ENCODE peak calls at places on chromosomes 7 and 10, in nine cellular contexts. One of them, this sample, is unnamed.

GRCh38 chr10:21721000-21721670 is 187.1 kb downstream of the MLLT10 start:
- DNase-seq in GM13977: no peak
- DNase-seq in CD8-positive, alpha-beta T cell: no peak
- DNase-seq in kidney epithelial cell: no peak
- DNase-seq in tibial nerve: no peak
- DNase-seq in RWPE1: no peak
- DNase-seq in H9: no peak
- DNase-seq in BE2C: no peak
- DNase-seq in Calu3: no peak
- DNase-seq in this sample: no peak

GRCh38 chr7:158532093-158532627 is 55.5 kb downstream of the PTPRN2 start:
- DNase-seq in GM13977: no peak
- DNase-seq in CD8-positive, alpha-beta T cell: no peak
- DNase-seq in kidney epithelial cell: no peak
- DNase-seq in tibial nerve: no peak
- DNase-seq in RWPE1: no peak
- DNase-seq in H9: no peak
- DNase-seq in BE2C: no peak
- DNase-seq in Calu3: no peak
- DNase-seq in this sample: no peak

GRCh38 chr10:108583827-108584226 is 1339.5 kb downstream of the XPNPEP1 start:
- DNase-seq in GM13977: no peak
- DNase-seq in CD8-positive, alpha-beta T cell: no peak
- DNase-seq in kidney epithelial cell: no peak
- DNase-seq in tibial nerve: no peak
- DNase-seq in RWPE1: no peak
- DNase-seq in H9: no peak
- DNase-seq in BE2C: no peak
- DNase-seq in Calu3: no peak
- DNase-seq in this sample: no peak

GRCh38 chr7:12518920-12519681 is 51.4 kb upstream of the SCIN start:
- DNase-seq in GM13977: no peak
- DNase-seq in CD8-positive, alpha-beta T cell: no peak
- DNase-seq in kidney epithelial cell: no peak
- DNase-seq in tibial nerve: no peak
- DNase-seq in RWPE1: peak
- DNase-seq in H9: peak
- DNase-seq in BE2C: peak
- DNase-seq in Calu3: peak
- DNase-seq in this sample: peak

GRCh38 chr7:134667899-134668298 is 21.2 kb downstream of the BPGM start:
- DNase-seq in GM13977: no peak
- DNase-seq in CD8-positive, alpha-beta T cell: no peak
- DNase-seq in kidney epithelial cell: no peak
- DNase-seq in tibial nerve: no peak
- DNase-seq in RWPE1: no peak
- DNase-seq in H9: no peak
- DNase-seq in BE2C: no peak
- DNase-seq in Calu3: no peak
- DNase-seq in this sample: no peak

GRCh38 chr10:105989995-105990394 is 1174.5 kb downstream of the SORCS1 start:
- DNase-seq in GM13977: no peak
- DNase-seq in CD8-positive, alpha-beta T cell: no peak
- DNase-seq in kidney epithelial cell: no peak
- DNase-seq in tibial nerve: no peak
- DNase-seq in RWPE1: no peak
- DNase-seq in H9: no peak
- DNase-seq in BE2C: no peak
- DNase-seq in Calu3: no peak
- DNase-seq in this sample: no peak

GRCh38 chr7:46512901-46513431 is 591.9 kb upstream of the IGFBP3 start:
- DNase-seq in GM13977: no peak
- DNase-seq in CD8-positive, alpha-beta T cell: no peak
- DNase-seq in kidney epithelial cell: no peak
- DNase-seq in tibial nerve: no peak
- DNase-seq in RWPE1: no peak
- DNase-seq in H9: no peak
- DNase-seq in BE2C: no peak
- DNase-seq in Calu3: peak
- DNase-seq in this sample: no peak

GRCh38 chr7:11437987-11438386 is 394.0 kb downstream of the THSD7A start:
- DNase-seq in GM13977: no peak
- DNase-seq in CD8-positive, alpha-beta T cell: no peak
- DNase-seq in kidney epithelial cell: no peak
- DNase-seq in tibial nerve: no peak
- DNase-seq in RWPE1: no peak
- DNase-seq in H9: no peak
- DNase-seq in BE2C: no peak
- DNase-seq in Calu3: no peak
- DNase-seq in this sample: peak

GRCh38 chr7:111045469-111045868 is 45.5 kb upstream of the LRRN3 start:
- DNase-seq in GM13977: no peak
- DNase-seq in CD8-positive, alpha-beta T cell: no peak
- DNase-seq in kidney epithelial cell: no peak
- DNase-seq in tibial nerve: peak
- DNase-seq in RWPE1: no peak
- DNase-seq in H9: peak
- DNase-seq in BE2C: no peak
- DNase-seq in Calu3: no peak
- DNase-seq in this sample: peak

GRCh38 chr10:132195366-132196075 is 8.8 kb downstream of the DPYSL4 start:
- DNase-seq in GM13977: no peak
- DNase-seq in CD8-positive, alpha-beta T cell: no peak
- DNase-seq in kidney epithelial cell: no peak
- DNase-seq in tibial nerve: no peak
- DNase-seq in RWPE1: no peak
- DNase-seq in H9: no peak
- DNase-seq in BE2C: no peak
- DNase-seq in Calu3: no peak
- DNase-seq in this sample: no peak

GRCh38 chr7:131145770-131146169 is 181.9 kb upstream of the MKLN1 start:
- DNase-seq in GM13977: no peak
- DNase-seq in CD8-positive, alpha-beta T cell: no peak
- DNase-seq in kidney epithelial cell: no peak
- DNase-seq in tibial nerve: no peak
- DNase-seq in RWPE1: no peak
- DNase-seq in H9: no peak
- DNase-seq in BE2C: no peak
- DNase-seq in Calu3: no peak
- DNase-seq in this sample: no peak

GRCh38 chr7:97871659-97872024 is 566 bp downstream of the ASNS start:
- DNase-seq in GM13977: no peak
- DNase-seq in CD8-positive, alpha-beta T cell: no peak
- DNase-seq in kidney epithelial cell: no peak
- DNase-seq in tibial nerve: peak
- DNase-seq in RWPE1: peak
- DNase-seq in H9: peak
- DNase-seq in BE2C: peak
- DNase-seq in Calu3: peak
- DNase-seq in this sample: no peak

GRCh38 chr10:25753776-25754175 is 180.3 kb upstream of the MYO3A start:
- DNase-seq in GM13977: no peak
- DNase-seq in CD8-positive, alpha-beta T cell: no peak
- DNase-seq in kidney epithelial cell: peak
- DNase-seq in tibial nerve: no peak
- DNase-seq in RWPE1: no peak
- DNase-seq in H9: no peak
- DNase-seq in BE2C: no peak
- DNase-seq in Calu3: no peak
- DNase-seq in this sample: peak

GRCh38 chr7:130901209-130901783 is 167.3 kb upstream of the KLF14 start:
- DNase-seq in GM13977: no peak
- DNase-seq in CD8-positive, alpha-beta T cell: no peak
- DNase-seq in kidney epithelial cell: peak
- DNase-seq in tibial nerve: peak
- DNase-seq in RWPE1: peak
- DNase-seq in H9: no peak
- DNase-seq in BE2C: peak
- DNase-seq in Calu3: peak
- DNase-seq in this sample: peak

GRCh38 chr7:6159524-6160011 is 112.9 kb downstream of the CYTH3 start:
- DNase-seq in GM13977: no peak
- DNase-seq in CD8-positive, alpha-beta T cell: no peak
- DNase-seq in kidney epithelial cell: no peak
- DNase-seq in tibial nerve: no peak
- DNase-seq in RWPE1: no peak
- DNase-seq in H9: no peak
- DNase-seq in BE2C: peak
- DNase-seq in Calu3: no peak
- DNase-seq in this sample: no peak

GRCh38 chr7:45580053-45580872 is 6.1 kb downstream of the ADCY1 start:
- DNase-seq in GM13977: no peak
- DNase-seq in CD8-positive, alpha-beta T cell: no peak
- DNase-seq in kidney epithelial cell: no peak
- DNase-seq in tibial nerve: no peak
- DNase-seq in RWPE1: no peak
- DNase-seq in H9: peak
- DNase-seq in BE2C: peak
- DNase-seq in Calu3: peak
- DNase-seq in this sample: no peak

GRCh38 chr7:158369866-158370265 is 217.8 kb downstream of the PTPRN2 start:
- DNase-seq in GM13977: no peak
- DNase-seq in CD8-positive, alpha-beta T cell: no peak
- DNase-seq in kidney epithelial cell: no peak
- DNase-seq in tibial nerve: no peak
- DNase-seq in RWPE1: no peak
- DNase-seq in H9: no peak
- DNase-seq in BE2C: no peak
- DNase-seq in Calu3: no peak
- DNase-seq in this sample: no peak

DNA sequence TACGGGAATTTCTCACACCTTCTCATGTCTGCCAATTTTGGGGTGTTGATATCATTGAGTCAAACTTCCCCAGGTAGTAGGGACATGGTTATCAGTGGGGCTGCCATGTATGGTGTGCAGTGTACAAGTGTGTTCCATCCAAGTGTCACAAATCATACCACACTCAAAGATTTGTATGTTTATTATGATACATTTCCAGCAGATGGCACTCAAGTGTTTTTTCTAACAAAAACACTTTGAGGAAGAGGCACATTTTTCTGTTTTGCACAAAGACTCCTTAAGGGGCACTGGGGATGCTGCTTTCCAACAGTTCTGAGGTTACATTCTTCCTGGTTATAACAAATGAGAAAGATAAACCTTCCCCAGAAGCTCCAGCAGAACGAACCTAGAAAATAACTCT is 414.5 kb downstream of the REEP3 start:
- DNase-seq in GM13977: peak
- DNase-seq in CD8-positive, alpha-beta T cell: no peak
- DNase-seq in kidney epithelial cell: no peak
- DNase-seq in tibial nerve: no peak
- DNase-seq in RWPE1: no peak
- DNase-seq in H9: no peak
- DNase-seq in BE2C: no peak
- DNase-seq in Calu3: no peak
- DNase-seq in this sample: peak
- TF ChIP-seq CTCF in GM13977: peak
- TF ChIP-seq CTCF in CD8-positive, alpha-beta T cell: no peak
- TF ChIP-seq CTCF in kidney epithelial cell: no peak
- TF ChIP-seq CTCF in tibial nerve: no peak
- TF ChIP-seq CTCF in RWPE1: no peak
- TF ChIP-seq CTCF in H9: no peak
- TF ChIP-seq CTCF in BE2C: peak
- TF ChIP-seq CTCF in Calu3: no peak
- TF ChIP-seq CTCF in this sample: peak

DNA sequence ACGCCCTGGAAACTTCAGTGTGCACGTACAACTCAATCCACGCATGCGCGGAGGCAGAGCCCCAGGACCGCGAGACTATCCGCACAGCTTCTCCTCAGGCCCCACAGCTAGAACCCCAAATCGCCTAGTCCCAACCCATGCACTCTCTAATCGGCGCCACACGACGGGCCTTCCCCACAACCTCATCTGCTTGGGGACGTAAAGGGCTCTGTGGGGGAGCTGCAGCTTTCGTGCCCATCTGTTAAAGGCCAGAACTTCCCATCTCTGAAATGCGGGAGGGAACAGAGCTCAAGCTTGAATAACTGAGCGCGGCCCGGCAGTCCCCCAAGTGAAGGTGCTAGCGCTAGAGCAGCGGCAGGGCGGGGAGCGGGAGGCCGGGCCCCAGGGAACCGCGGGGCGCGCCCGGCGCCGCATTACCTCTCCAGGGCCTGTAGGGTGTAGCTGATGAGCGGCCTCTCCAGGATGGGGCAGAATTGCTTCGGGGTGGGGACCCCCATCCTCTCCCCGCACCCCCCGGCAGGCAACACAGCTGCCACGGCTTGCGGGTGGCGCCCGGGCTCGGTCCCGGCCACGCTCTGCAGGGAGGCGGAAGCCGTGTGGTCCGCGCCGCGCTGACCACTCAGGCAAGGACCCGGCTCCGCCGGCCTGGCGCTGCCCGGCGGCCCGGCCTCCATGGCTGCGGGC is 547 bp downstream of the CRPPA start:
- DNase-seq in GM13977: peak
- DNase-seq in CD8-positive, alpha-beta T cell: peak
- DNase-seq in kidney epithelial cell: peak
- DNase-seq in tibial nerve: peak
- DNase-seq in RWPE1: peak
- DNase-seq in H9: peak
- DNase-seq in BE2C: peak
- DNase-seq in Calu3: peak
- DNase-seq in this sample: peak
- TF ChIP-seq CTCF in GM13977: no peak
- TF ChIP-seq CTCF in CD8-positive, alpha-beta T cell: no peak
- TF ChIP-seq CTCF in kidney epithelial cell: no peak
- TF ChIP-seq CTCF in tibial nerve: peak
- TF ChIP-seq CTCF in RWPE1: peak
- TF ChIP-seq CTCF in H9: peak
- TF ChIP-seq CTCF in BE2C: no peak
- TF ChIP-seq CTCF in Calu3: peak
- TF ChIP-seq CTCF in this sample: peak

DNA sequence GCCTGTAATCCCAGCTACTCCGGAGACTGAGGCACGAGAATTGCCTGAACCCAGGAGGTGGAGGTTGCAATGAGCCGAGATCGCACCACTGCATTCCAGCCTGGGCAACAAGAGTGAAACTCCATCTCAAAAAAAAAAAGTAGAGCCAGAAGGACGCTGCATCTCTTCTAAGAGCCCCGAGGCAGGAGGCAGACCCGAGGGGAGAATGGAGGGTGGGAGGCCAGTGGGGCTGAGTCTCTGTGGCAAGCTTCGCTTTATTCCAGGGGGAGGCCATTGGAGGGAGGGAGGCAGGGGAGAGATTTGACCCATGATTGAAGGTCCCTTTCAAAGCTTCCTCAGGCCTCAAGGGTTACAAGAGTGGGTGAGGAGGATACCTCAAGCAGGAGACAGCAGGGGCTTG is 18.7 kb downstream of the TTYH3 start:
- DNase-seq in GM13977: no peak
- DNase-seq in CD8-positive, alpha-beta T cell: no peak
- DNase-seq in kidney epithelial cell: no peak
- DNase-seq in tibial nerve: no peak
- DNase-seq in RWPE1: no peak
- DNase-seq in H9: no peak
- DNase-seq in BE2C: no peak
- DNase-seq in Calu3: no peak
- DNase-seq in this sample: no peak
- TF ChIP-seq CTCF in GM13977: no peak
- TF ChIP-seq CTCF in CD8-positive, alpha-beta T cell: no peak
- TF ChIP-seq CTCF in kidney epithelial cell: no peak
- TF ChIP-seq CTCF in tibial nerve: no peak
- TF ChIP-seq CTCF in RWPE1: no peak
- TF ChIP-seq CTCF in H9: no peak
- TF ChIP-seq CTCF in BE2C: no peak
- TF ChIP-seq CTCF in Calu3: no peak
- TF ChIP-seq CTCF in this sample: no peak

GRCh38 chr10:74991435-74991834 is 120.0 kb upstream of the SAMD8 start:
- DNase-seq in GM13977: no peak
- DNase-seq in CD8-positive, alpha-beta T cell: no peak
- DNase-seq in kidney epithelial cell: no peak
- DNase-seq in tibial nerve: no peak
- DNase-seq in RWPE1: peak
- DNase-seq in H9: no peak
- DNase-seq in BE2C: no peak
- DNase-seq in Calu3: peak
- DNase-seq in this sample: peak
- TF ChIP-seq CTCF in GM13977: peak
- TF ChIP-seq CTCF in CD8-positive, alpha-beta T cell: peak
- TF ChIP-seq CTCF in kidney epithelial cell: peak
- TF ChIP-seq CTCF in tibial nerve: peak
- TF ChIP-seq CTCF in RWPE1: peak
- TF ChIP-seq CTCF in H9: peak
- TF ChIP-seq CTCF in BE2C: peak
- TF ChIP-seq CTCF in Calu3: peak
- TF ChIP-seq CTCF in this sample: no peak

This sample was measured in MCF 10A.